ENCODE peak calls at places on chromosomes 11 and 22, in nine cellular contexts. A is bronchial epithelial cell, I is LoVo, B is anterior cingulate cortex, E is GM13976, F is kidney glomerular epithelial cell, X is BJ, D is heart left ventricle, R is NCI-H1092 treated with DMSO at 0.1 percent for 48 hours. K is an unnamed sample.

GRCh38 chr22:26658671-26659478 is 1.5 kb downstream of the MIAT start:
- DNase-seq in A (peak), I (peak), B (peak), E (peak), F (peak), X (peak), D (no peak), R (peak), K (peak)

GRCh38 chr11:18611196-18611595 is 11.6 kb downstream of the MISFA start:
- DNase-seq in A (no peak), I (no peak), B (no peak), E (no peak), F (no peak), X (no peak), D (no peak), R (no peak), K (no peak)

GRCh38 chr22:36743591-36744412 is 32.1 kb downstream of the IFT27 start:
- DNase-seq in A (no peak), I (no peak), B (no peak), E (no peak), F (no peak), X (no peak), D (no peak), R (no peak), K (no peak)

GRCh38 chr11:12074529-12075195 is 35.7 kb upstream of the MICAL2 start:
- DNase-seq in A (no peak), I (no peak), B (no peak), E (no peak), F (no peak), X (no peak), D (no peak), R (no peak), K (no peak)

GRCh38 chr11:63537293-63538101 is 889 bp downstream of the PLAAT4 start:
- DNase-seq in A (no peak), I (no peak), B (peak), E (no peak), F (no peak), X (no peak), D (peak), R (peak), K (no peak)

GRCh38 chr22:38799265-38800002 is 5.5 kb upstream of the DNAL4 start:
- DNase-seq in A (peak), I (no peak), B (no peak), E (no peak), F (no peak), X (peak), D (no peak), R (no peak), K (no peak)

GRCh38 chr11:67691149-67691548 is 16.7 kb upstream of the ALDH3B2 start:
- DNase-seq in A (peak), I (no peak), B (no peak), E (no peak), F (no peak), X (no peak), D (no peak), R (no peak), K (no peak)

GRCh38 chr11:72227316-72228228 is 3.0 kb downstream of the INPPL1 start:
- DNase-seq in A (no peak), I (no peak), B (no peak), E (no peak), F (no peak), X (no peak), D (no peak), R (peak), K (peak)

GRCh38 chr22:39183991-39184585 is 31.6 kb upstream of the CBX7 start:
- DNase-seq in A (no peak), I (no peak), B (no peak), E (no peak), F (peak), X (no peak), D (peak), R (no peak), K (no peak)

GRCh38 chr22:41893591-41894375 is 21.1 kb downstream of the SHISA8 start:
- DNase-seq in A (no peak), I (no peak), B (no peak), E (no peak), F (no peak), X (no peak), D (no peak), R (no peak), K (no peak)

GRCh38 chr11:15893080-15893492 is 463.3 kb downstream of the SOX6 start:
- DNase-seq in A (peak), I (no peak), B (no peak), E (no peak), F (peak), X (peak), D (no peak), R (no peak), K (peak)

GRCh38 chr11:5310423-5310822 is 8.7 kb upstream of the OR51B4 start:
- DNase-seq in A (no peak), I (no peak), B (no peak), E (no peak), F (no peak), X (no peak), D (no peak), R (no peak), K (no peak)

GRCh38 chr11:24386551-24387404 is 110.1 kb upstream of the LUZP2 start:
- DNase-seq in A (peak), I (peak), B (no peak), E (no peak), F (peak), X (no peak), D (no peak), R (peak), K (peak)

K was measured in Jurkat, Clone E6-1.